ENCODE peak calls at places on chromosomes 1 and 21, in eight cellular contexts. P is GM23338, U is pancreas, L is left ventricle myocardium inferior, S is Panc1, E is mammary epithelial cell, R is lower lobe of right lung, N is cardiac muscle cell. G is an unnamed sample. For H3K27me3, the result is how much of the 10 kb centered on the place peaks cover.

GRCh38 chr1:214327519-214327918 is 46.6 kb downstream of the SMYD2 start:
- DNase-seq in P (no peak), U (no peak), L (no peak), S (no peak), E (no peak), R (no peak), N (no peak), G (no peak)

GRCh38 chr1:205791568-205792180 is 16.4 kb upstream of the RAB29 start:
- DNase-seq in P (peak), U (no peak), L (peak), S (peak), E (peak), R (peak), N (peak), G (peak)

GRCh38 chr1:59013276-59013927 is 229.6 kb upstream of the JUN start:
- DNase-seq in P (peak), U (no peak), L (peak), S (no peak), E (peak), R (no peak), N (peak), G (peak)

GRCh38 chr1:175591083-175591743 is 152.2 kb downstream of the TNR start:
- DNase-seq in P (no peak), U (peak), L (peak), S (no peak), E (no peak), R (no peak), N (no peak), G (no peak)

GRCh38 chr1:31072304-31072746 is 6.8 kb upstream of the PUM1 start:
- DNase-seq in P (peak), U (no peak), L (no peak), S (no peak), E (no peak), R (no peak), N (no peak), G (no peak)

GRCh38 chr1:23732363-23733224 is 10.7 kb upstream of the ELOA start:
- DNase-seq in P (no peak), U (no peak), L (no peak), S (no peak), E (peak), R (no peak), N (peak), G (peak)

GRCh38 chr1:48001696-48002095 is 4.5 kb upstream of the TRABD2B start:
- DNase-seq in P (no peak), U (no peak), L (no peak), S (no peak), E (no peak), R (no peak), N (no peak), G (no peak)

GRCh38 chr1:174005032-174005431 is 17.1 kb downstream of the RC3H1 start:
- DNase-seq in P (no peak), U (no peak), L (no peak), S (no peak), E (peak), R (no peak), N (peak), G (no peak)

GRCh38 chr1:201745023-201745422 is 83.9 kb upstream of the IPO9 start:
- DNase-seq in P (no peak), U (no peak), L (no peak), S (no peak), E (peak), R (no peak), N (peak), G (peak)

GRCh38 chr1:205693421-205693991 is 13.2 kb upstream of the SLC45A3 start:
- DNase-seq in P (no peak), U (no peak), L (no peak), S (no peak), E (no peak), R (no peak), N (no peak), G (no peak)

GRCh38 chr1:59673575-59674467 is 140.9 kb upstream of the HOOK1 start:
- DNase-seq in P (peak), U (peak), L (no peak), S (no peak), E (peak), R (peak), N (no peak), G (peak)

GRCh38 chr1:247386695-247387094 is 29.3 kb upstream of the NLRP3 start:
- DNase-seq in P (no peak), U (no peak), L (no peak), S (no peak), E (peak), R (no peak), N (peak), G (peak)

GRCh38 chr1:4652631-4653327 is 1.6 kb upstream of the AJAP1 start:
- DNase-seq in P (peak), U (peak), L (peak), S (no peak), E (peak), R (peak), N (peak), G (no peak)

GRCh38 chr21:37915941-37916794 is at the start of gene KCNJ6:
- DNase-seq in P (peak), U (no peak), L (no peak), S (no peak), E (peak), R (peak), N (peak), G (no peak)

GRCh38 chr1:55724551-55725325 is 509.6 kb upstream of the USP24 start:
- DNase-seq in P (no peak), U (no peak), L (no peak), S (no peak), E (no peak), R (no peak), N (peak), G (peak)

GRCh38 chr21:26655466-26655865 is 82.4 kb upstream of the CYYR1 start:
- DNase-seq in P (no peak), U (no peak), L (no peak), S (no peak), E (no peak), R (no peak), N (no peak), G (no peak)

GRCh38 chr1:218361298-218362065 is 16.3 kb downstream of the TGFB2 start:
- DNase-seq in P (peak), U (no peak), L (no peak), S (no peak), E (no peak), R (no peak), N (peak), G (peak)
- TF ChIP-seq CTCF in P (peak), U (no peak), L (peak), S (peak), E (peak), R (peak), N (peak), G (peak)

GRCh38 chr1:156497078-156497742 is 3.4 kb downstream of the MEF2D start:
- DNase-seq in P (no peak), U (no peak), L (no peak), S (no peak), E (no peak), R (no peak), N (no peak), G (no peak)

GRCh38 chr1:156494309-156494895 is 6.2 kb downstream of the MEF2D start:
- DNase-seq in P (no peak), U (no peak), L (no peak), S (no peak), E (no peak), R (no peak), N (no peak), G (no peak)

GRCh38 chr1:156495401-156496140 is 5.0 kb downstream of the MEF2D start:
- DNase-seq in P (no peak), U (no peak), L (peak), S (no peak), E (no peak), R (no peak), N (no peak), G (no peak)

GRCh38 chr1:156497743-156498446 is 2.7 kb downstream of the MEF2D start:
- DNase-seq in P (peak), U (no peak), L (no peak), S (no peak), E (no peak), R (no peak), N (no peak), G (no peak)

DNA sequence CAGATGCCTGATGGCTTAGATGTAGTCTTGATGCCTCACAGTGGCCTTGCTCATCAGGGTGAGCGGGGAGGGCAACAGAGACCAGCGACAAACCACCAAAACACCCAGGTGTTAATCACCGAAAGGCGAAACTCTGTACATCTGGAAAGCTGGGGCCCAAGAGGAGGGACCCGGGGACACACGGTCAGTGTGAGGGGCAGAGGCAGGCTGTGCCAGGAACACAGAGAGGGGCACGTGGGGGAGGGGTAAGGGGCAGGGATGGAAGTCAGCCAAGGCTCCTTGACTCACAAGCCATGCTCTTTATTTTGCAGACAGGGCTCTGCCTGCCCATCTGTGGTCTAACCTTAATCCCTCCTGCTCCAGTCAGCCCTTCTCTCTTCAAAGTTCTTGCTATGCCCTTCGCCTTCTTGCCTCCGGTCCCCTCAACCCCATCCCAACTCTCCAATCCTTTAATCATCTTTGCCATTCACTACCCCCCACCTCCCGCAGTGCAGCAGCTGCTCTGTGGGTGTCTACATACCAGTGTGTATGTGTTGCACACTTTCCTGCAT is 4.3 kb downstream of the MEF2D start:
- DNase-seq in P (no peak), U (no peak), L (no peak), S (no peak), E (no peak), R (no peak), N (no peak), G (no peak)
- H3K4me3 ChIP-seq in P (no peak), U (no peak), L (peak), S (no peak), E (no peak), R (peak), N (no peak), G (no peak)

GRCh38 chr1:229296541-229296941 is 25.6 kb downstream of the RAB4A start:
- DNase-seq in P (no peak), U (no peak), L (peak), S (no peak), E (peak), R (no peak), N (peak), G (peak)

GRCh38 chr1:229298420-229298819 is 27.5 kb downstream of the RAB4A start:
- DNase-seq in P (no peak), U (no peak), L (no peak), S (no peak), E (no peak), R (no peak), N (no peak), G (no peak)

GRCh38 chr1:229297746-229298145 is 26.8 kb downstream of the RAB4A start:
- DNase-seq in P (no peak), U (no peak), L (no peak), S (no peak), E (no peak), R (no peak), N (no peak), G (no peak)

GRCh38 chr1:229300099-229300757 is 29.3 kb downstream of the RAB4A start:
- DNase-seq in P (no peak), U (no peak), L (no peak), S (no peak), E (no peak), R (no peak), N (no peak), G (no peak)

GRCh38 chr1:229298887-229299503 is 28.1 kb downstream of the RAB4A start:
- DNase-seq in P (no peak), U (no peak), L (no peak), S (no peak), E (no peak), R (no peak), N (no peak), G (no peak)
- H3K27me3 ChIP-seq in P (under half), U (under half), L (under half), S (under half), E (under half), R (under half), N (under half), G (under half)

DNA sequence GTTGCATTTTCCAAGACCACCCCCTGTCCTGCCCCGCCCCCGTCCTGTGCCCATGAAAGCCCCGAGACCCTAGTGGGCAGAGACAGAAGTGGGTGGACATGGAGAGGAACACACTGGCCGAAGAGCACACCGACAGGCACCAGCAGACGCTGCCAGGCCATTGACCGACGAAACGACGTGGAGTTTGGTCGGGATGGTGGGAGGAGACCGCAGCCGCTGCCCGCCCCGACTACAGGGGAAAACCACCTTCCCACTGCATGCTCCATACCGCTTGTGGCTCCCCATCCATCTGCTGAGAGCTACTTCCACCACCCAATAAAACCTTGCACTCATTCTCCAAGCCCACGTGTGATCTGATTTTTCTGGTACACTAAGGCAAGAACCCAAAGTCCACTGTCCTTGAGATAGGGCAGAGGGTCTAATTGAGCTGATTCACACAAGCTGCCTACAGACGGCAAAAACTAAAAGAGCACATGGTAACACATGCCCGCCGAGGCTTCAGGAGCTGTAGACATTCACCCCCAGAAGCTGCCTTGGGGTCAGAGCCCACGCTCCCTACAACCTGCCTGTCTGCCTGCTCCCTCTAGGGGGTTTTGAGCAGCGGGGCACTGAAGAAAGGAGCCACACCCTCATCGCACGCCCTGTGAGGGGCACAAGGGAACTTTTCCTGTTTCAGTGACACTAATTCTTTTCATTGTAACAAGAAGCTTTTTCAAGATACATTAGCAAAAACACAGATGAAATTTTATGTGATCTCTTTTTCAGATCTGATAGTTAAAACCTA is 81.2 kb upstream of the RAB3GAP2 start:
- DNase-seq in P (peak), U (peak), L (no peak), S (no peak), E (no peak), R (no peak), N (no peak), G (no peak)
- TF ChIP-seq CTCF in P (peak), U (no peak), L (no peak), S (no peak), E (no peak), R (no peak), N (no peak), G (no peak)

DNA sequence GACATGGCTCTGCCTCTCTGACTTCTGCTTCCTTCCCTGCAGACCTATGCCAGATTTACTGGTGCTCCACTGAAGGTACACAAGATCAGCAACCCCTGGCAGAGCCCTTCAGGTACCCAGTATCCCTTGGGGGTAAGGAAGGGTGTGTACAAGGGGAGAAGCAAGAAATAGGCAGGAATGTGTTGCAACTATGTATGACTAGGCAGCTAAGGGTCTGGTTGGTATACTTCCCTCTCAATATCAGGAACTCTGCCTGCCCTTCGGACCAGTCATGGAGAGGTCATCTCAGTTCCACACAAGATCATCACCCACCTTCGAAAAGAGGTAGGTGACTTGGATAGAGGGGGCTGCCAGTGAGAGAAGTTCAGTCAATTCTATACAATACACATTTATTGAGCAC is 1.8 kb downstream of the MTX1 start:
- DNase-seq in P (no peak), U (no peak), L (no peak), S (no peak), E (no peak), R (no peak), N (no peak), G (no peak)
- H3K4me3 ChIP-seq in P (peak), U (no peak), L (no peak), S (no peak), E (no peak), R (no peak), N (no peak), G (no peak)

GRCh38 chr1:46489169-46489637 is 433 bp upstream of the DMBX1 start:
- DNase-seq in P (no peak), U (no peak), L (no peak), S (no peak), E (peak), R (no peak), N (no peak), G (no peak)
- H3K27me3 ChIP-seq in P (half or more), U (under half), L (half or more), S (under half), E (half or more), R (half or more), N (half or more), G (half or more)

DNA sequence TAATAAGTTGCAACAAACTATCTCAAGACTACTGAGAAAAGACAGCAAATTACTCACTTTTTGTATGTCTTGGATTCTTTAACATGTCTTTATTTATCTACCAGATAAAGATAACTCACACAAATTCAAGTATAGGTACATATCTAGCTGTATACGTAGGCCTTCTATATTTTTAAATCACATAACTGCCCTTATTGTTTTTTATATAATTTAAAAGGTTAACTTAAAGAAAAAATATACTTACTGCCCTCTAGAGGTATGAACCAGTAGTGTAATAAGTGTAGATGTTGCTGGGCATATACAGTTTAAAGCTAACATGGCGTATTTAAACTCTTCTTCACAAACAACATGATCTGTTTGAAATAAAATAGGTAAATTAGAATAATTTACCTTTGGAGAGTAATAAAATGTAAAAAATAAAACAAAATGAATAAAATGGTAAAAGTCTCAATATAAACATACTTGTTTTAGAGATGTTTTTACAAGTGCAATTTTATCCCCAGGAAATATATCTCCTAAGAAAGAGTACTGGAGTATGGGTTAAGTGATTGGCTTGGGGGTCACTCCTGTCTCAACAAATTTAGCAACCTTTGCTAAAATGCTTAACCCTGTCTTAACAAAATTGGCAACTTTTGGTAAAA is 235.2 kb downstream of the KCNT2 start:
- DNase-seq in P (peak), U (no peak), L (no peak), S (no peak), E (peak), R (no peak), N (peak), G (peak)
- TF ChIP-seq CTCF in P (peak), U (peak), L (peak), S (peak), E (peak), R (peak), N (peak), G (peak)

DNA sequence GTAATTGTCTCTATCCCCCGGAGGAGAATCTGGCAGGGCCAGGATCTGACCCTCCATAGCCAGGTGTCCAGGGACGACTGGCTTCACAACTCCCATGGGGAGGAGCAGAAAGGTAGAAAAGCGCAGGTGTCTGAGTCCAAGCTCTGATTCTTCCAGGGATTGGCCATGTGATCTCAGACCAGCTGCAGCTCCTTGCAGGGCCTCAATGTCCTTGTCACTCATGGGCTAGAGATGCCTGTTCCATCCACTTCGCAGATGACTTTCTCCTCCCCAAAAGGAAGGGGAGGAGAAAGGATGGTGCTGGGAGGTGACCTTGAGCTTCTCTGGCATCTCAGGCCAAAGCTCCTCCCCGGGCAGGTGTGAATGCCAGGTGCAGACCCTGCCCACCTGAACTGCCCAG is 22.6 kb downstream of the HSPG2 start:
- DNase-seq in P (no peak), U (no peak), L (no peak), S (no peak), E (no peak), R (no peak), N (no peak), G (no peak)
- H3K4me3 ChIP-seq in P (no peak), U (no peak), L (no peak), S (no peak), E (no peak), R (no peak), N (no peak), G (no peak)

GRCh38 chr1:156401175-156401574 is 32.2 kb downstream of the RHBG start:
- DNase-seq in P (no peak), U (no peak), L (no peak), S (no peak), E (no peak), R (no peak), N (no peak), G (no peak)
- H3K27me3 ChIP-seq in P (under half), U (under half), L (half or more), S (under half), E (under half), R (under half), N (under half), G (under half)

G was measured in bronchial epithelial cell.